ENCODE peak calls at places on chromosomes 12 and 14, in nine cellular contexts. C is fibroblast of pulmonary artery; H is memory B cell; M is AG09319; O is stimulated activated CD8-positive, alpha-beta memory T cell treated with anti-CD3 and anti-CD28 coated beads, Interleukin-4, amount 100 ng/mL, for 4 hours; P is HEK293T; V is germinal center; B is activated naive CD4-positive, alpha-beta T cell treated with anti-CD3 and anti-CD28 coated beads, Interleukin-2, amount 50 U/mL, for 16 hours; Y is EL. U is an unnamed sample.

GRCh38 chr14:106657460-106657859 is 1131.1 kb downstream of the TMEM121 start:
- DNase-seq in C (no peak), H (peak), M (no peak), O (peak), P (no peak), V (peak), B (peak), Y (no peak), U (no peak)

GRCh38 chr14:54891471-54892245 is 11.0 kb downstream of the GCH1 start:
- DNase-seq in C (no peak), H (no peak), M (no peak), O (no peak), P (no peak), V (no peak), B (no peak), Y (no peak), U (no peak)

GRCh38 chr12:39443704-39444234 is 849 bp upstream of the KIF21A start:
- DNase-seq in C (no peak), H (no peak), M (no peak), O (no peak), P (no peak), V (no peak), B (no peak), Y (peak), U (peak)

GRCh38 chr12:14384783-14385638 is 19.5 kb downstream of the ATF7IP start:
- DNase-seq in C (peak), H (peak), M (peak), O (no peak), P (peak), V (peak), B (peak), Y (peak), U (peak)

GRCh38 chr12:26741828-26742227 is 91.2 kb downstream of the ITPR2 start:
- DNase-seq in C (no peak), H (no peak), M (no peak), O (no peak), P (no peak), V (no peak), B (no peak), Y (no peak), U (no peak)

GRCh38 chr12:91947459-91947858 is 198.2 kb downstream of the BTG1 start:
- DNase-seq in C (no peak), H (no peak), M (no peak), O (no peak), P (no peak), V (no peak), B (no peak), Y (no peak), U (no peak)

GRCh38 chr12:21073822-21074460 is 57.1 kb upstream of the SLCO1B1 start:
- DNase-seq in C (peak), H (no peak), M (no peak), O (no peak), P (no peak), V (no peak), B (no peak), Y (peak), U (no peak)

GRCh38 chr12:119679081-119679480 is 11.1 kb downstream of the PRKAB1 start:
- DNase-seq in C (no peak), H (no peak), M (no peak), O (no peak), P (no peak), V (no peak), B (no peak), Y (no peak), U (no peak)

U was measured in endothelial cell.